ENCODE peak calls at places on chromosomes 5 and 9, in eight cellular contexts. M, Z, H, U, T, I, O and P are unnamed samples.

GRCh38 chr9:100394032-100394695 is 32.8 kb upstream of the MSANTD3 start:
- ATAC-seq in M (no peak), Z (no peak), H (no peak), U (no peak), T (no peak), I (no peak), O (no peak), P (no peak)

GRCh38 chr5:2105141-2105540 is 222.4 kb upstream of the IRX4 start:
- ATAC-seq in M (no peak), Z (no peak), H (no peak), U (no peak), T (no peak), I (no peak), O (no peak), P (no peak)

GRCh38 chr9:16221350-16221749 is 649.1 kb downstream of the BNC2 start:
- ATAC-seq in M (no peak), Z (no peak), H (no peak), U (no peak), T (peak), I (no peak), O (no peak), P (no peak)

GRCh38 chr5:162325143-162325727 is 257.7 kb downstream of the GABRG2 start:
- ATAC-seq in M (no peak), Z (no peak), H (no peak), U (no peak), T (peak), I (no peak), O (no peak), P (no peak)

GRCh38 chr5:61234019-61234418 is 71.8 kb upstream of the SMIM15 start:
- ATAC-seq in M (no peak), Z (no peak), H (no peak), U (no peak), T (no peak), I (no peak), O (no peak), P (no peak)

GRCh38 chr9:72119853-72120252 is 29.4 kb upstream of the GDA start:
- ATAC-seq in M (no peak), Z (no peak), H (no peak), U (no peak), T (no peak), I (peak), O (no peak), P (no peak)

GRCh38 chr5:143056792-143057579 is 286.8 kb downstream of the ARHGAP26 start:
- ATAC-seq in M (no peak), Z (peak), H (no peak), U (no peak), T (peak), I (no peak), O (no peak), P (peak)

GRCh38 chr5:178869577-178869976 is 9.8 kb downstream of the ZNF354B start:
- ATAC-seq in M (no peak), Z (no peak), H (no peak), U (no peak), T (no peak), I (no peak), O (no peak), P (no peak)

GRCh38 chr9:134356496-134357470 is 30.5 kb downstream of the RXRA start:
- ATAC-seq in M (no peak), Z (no peak), H (peak), U (peak), T (no peak), I (peak), O (no peak), P (no peak)

GRCh38 chr5:149902177-149902576 is 42.4 kb downstream of the PDE6A start:
- ATAC-seq in M (no peak), Z (no peak), H (no peak), U (no peak), T (no peak), I (no peak), O (no peak), P (no peak)

GRCh38 chr5:132001647-132002561 is 9.6 kb downstream of the ACSL6 start:
- ATAC-seq in M (peak), Z (peak), H (no peak), U (no peak), T (peak), I (no peak), O (no peak), P (no peak)

GRCh38 chr5:86665984-86666760 is 48.4 kb downstream of the COX7C start:
- ATAC-seq in M (peak), Z (no peak), H (no peak), U (no peak), T (no peak), I (no peak), O (no peak), P (no peak)

GRCh38 chr5:177372910-177373309 is 11.3 kb upstream of the SLC34A1 start:
- ATAC-seq in M (peak), Z (no peak), H (no peak), U (no peak), T (no peak), I (no peak), O (peak), P (no peak)

GRCh38 chr5:10317825-10318682 is 10.4 kb upstream of the CMBL start:
- ATAC-seq in M (no peak), Z (no peak), H (no peak), U (peak), T (no peak), I (peak), O (no peak), P (no peak)

GRCh38 chr5:157292599-157292998 is 26.7 kb downstream of the CYFIP2 start:
- ATAC-seq in M (no peak), Z (no peak), H (no peak), U (no peak), T (no peak), I (no peak), O (no peak), P (no peak)

GRCh38 chr5:173778152-173778782 is 109.9 kb upstream of the CPEB4 start:
- ATAC-seq in M (no peak), Z (no peak), H (peak), U (no peak), T (no peak), I (peak), O (no peak), P (no peak)

GRCh38 chr9:105007143-105007542 is 79.2 kb upstream of the ABCA1 start:
- ATAC-seq in M (no peak), Z (no peak), H (peak), U (peak), T (peak), I (peak), O (no peak), P (peak)

GRCh38 chr9:132600326-132600984 is 18.0 kb downstream of the BARHL1 start:
- ATAC-seq in M (no peak), Z (no peak), H (no peak), U (no peak), T (peak), I (no peak), O (no peak), P (no peak)

GRCh38 chr5:32500206-32500605 is 55.7 kb upstream of the ZFR start:
- ATAC-seq in M (no peak), Z (no peak), H (no peak), U (no peak), T (no peak), I (no peak), O (no peak), P (no peak)

GRCh38 chr5:96150007-96150406 is 188.4 kb upstream of the ELL2 start:
- ATAC-seq in M (no peak), Z (no peak), H (no peak), U (no peak), T (no peak), I (no peak), O (no peak), P (no peak)

GRCh38 chr5:54628049-54628448 is 110.5 kb downstream of the SNX18 start:
- ATAC-seq in M (no peak), Z (no peak), H (no peak), U (no peak), T (no peak), I (peak), O (no peak), P (no peak)

GRCh38 chr5:145981612-145982571 is 45.5 kb downstream of the SH3RF2 start:
- ATAC-seq in M (no peak), Z (no peak), H (peak), U (peak), T (no peak), I (no peak), O (no peak), P (no peak)

GRCh38 chr5:886051-886450 is 6.5 kb downstream of the BRD9 start:
- ATAC-seq in M (no peak), Z (no peak), H (no peak), U (no peak), T (no peak), I (no peak), O (no peak), P (no peak)

GRCh38 chr9:112819635-112820496 is 69.3 kb downstream of the SNX30 start:
- ATAC-seq in M (no peak), Z (peak), H (peak), U (peak), T (peak), I (peak), O (no peak), P (peak)

GRCh38 chr5:44364097-44364496 is 25.1 kb downstream of the FGF10 start:
- ATAC-seq in M (no peak), Z (no peak), H (no peak), U (no peak), T (no peak), I (no peak), O (no peak), P (no peak)

GRCh38 chr5:151766975-151767374 is 4.8 kb upstream of the G3BP1 start:
- ATAC-seq in M (no peak), Z (no peak), H (no peak), U (no peak), T (no peak), I (no peak), O (no peak), P (no peak)

GRCh38 chr5:109242518-109242917 is 167.3 kb downstream of the PJA2 start:
- ATAC-seq in M (no peak), Z (no peak), H (no peak), U (no peak), T (no peak), I (no peak), O (no peak), P (no peak)

GRCh38 chr9:137218754-137219271 is 3.2 kb downstream of the RNF208 start:
- ATAC-seq in M (no peak), Z (no peak), H (peak), U (no peak), T (no peak), I (peak), O (no peak), P (no peak)

GRCh38 chr9:115134941-115135340 is 17.0 kb upstream of the TNC start:
- ATAC-seq in M (no peak), Z (no peak), H (no peak), U (no peak), T (no peak), I (no peak), O (no peak), P (no peak)

GRCh38 chr9:19281801-19282200 is 51.3 kb downstream of the DENND4C start:
- ATAC-seq in M (no peak), Z (no peak), H (no peak), U (peak), T (no peak), I (no peak), O (no peak), P (no peak)

GRCh38 chr5:78260771-78261170 is 33.7 kb downstream of the AP3B1 start:
- ATAC-seq in M (no peak), Z (no peak), H (no peak), U (peak), T (no peak), I (no peak), O (no peak), P (no peak)

GRCh38 chr5:142110046-142110531 is 1.5 kb downstream of the NDFIP1 start:
- ATAC-seq in M (no peak), Z (no peak), H (no peak), U (no peak), T (no peak), I (no peak), O (peak), P (no peak)

GRCh38 chr9:6667633-6668280 is 22.2 kb upstream of the GLDC start:
- ATAC-seq in M (no peak), Z (no peak), H (no peak), U (peak), T (no peak), I (no peak), O (no peak), P (no peak)

GRCh38 chr5:104186510-104186909 is 623.9 kb upstream of the NUDT12 start:
- ATAC-seq in M (no peak), Z (no peak), H (no peak), U (no peak), T (no peak), I (no peak), O (no peak), P (no peak)